ENCODE peak calls at places on chromosomes 7 and 10, in ten cellular contexts. S is right cardiac atrium, O is breast epithelium, A is HCT116, J is body of pancreas, Z is PC-3, E is right lobe of liver, Q is tibial artery, B is mesendoderm, U is A549. X is an unnamed sample.

GRCh38 chr7:123998921-123999320 is 33.9 kb downstream of the TMEM229A start:
- DNase-seq in S (no peak), O (no peak), A (no peak), J (no peak), Z (no peak), E (no peak), Q (no peak), B (no peak), U (no peak), X (no peak)

GRCh38 chr7:47992446-47992845 is 13.0 kb upstream of the HUS1 start:
- DNase-seq in S (no peak), O (no peak), A (no peak), J (no peak), Z (no peak), E (no peak), Q (no peak), B (peak; percentile 26), U (no peak), X (no peak)

GRCh38 chr7:45088821-45089313 is at the start of gene NACAD:
- DNase-seq in S (peak; percentile 72), O (no peak), A (no peak), J (no peak), Z (no peak), E (no peak), Q (peak; percentile 83), B (peak; percentile 37), U (no peak), X (no peak)

GRCh38 chr10:63520463-63521388 is 475 bp upstream of the REEP3 start:
- DNase-seq in S (peak; percentile 75), O (peak; percentile 48), A (peak; percentile 48), J (peak; percentile 70), Z (peak; percentile 95), E (peak; percentile 81), Q (peak; percentile 83), B (peak; percentile 89), U (peak; percentile 81), X (no peak)

GRCh38 chr7:71511361-71511807 is 379.4 kb downstream of the GALNT17 start:
- DNase-seq in S (no peak), O (no peak), A (no peak), J (no peak), Z (no peak), E (no peak), Q (no peak), B (peak; percentile 82), U (no peak), X (no peak)

GRCh38 chr10:57579926-57580325 is 687.8 kb downstream of the IPMK start:
- DNase-seq in S (no peak), O (no peak), A (no peak), J (no peak), Z (peak; percentile 78), E (no peak), Q (no peak), B (peak; percentile 84), U (peak; percentile 60), X (peak; percentile 35)

GRCh38 chr10:120765241-120765803 is 85.8 kb upstream of the WDR11 start:
- DNase-seq in S (no peak), O (no peak), A (no peak), J (no peak), Z (no peak), E (no peak), Q (no peak), B (no peak), U (no peak), X (no peak)

GRCh38 chr10:14801693-14802092 is 27.0 kb upstream of the FAM107B start:
- DNase-seq in S (no peak), O (no peak), A (no peak), J (no peak), Z (no peak), E (no peak), Q (no peak), B (peak; percentile 5), U (peak; percentile 23), X (no peak)

GRCh38 chr10:77553311-77553710 is 84.3 kb downstream of the KCNMA1 start:
- DNase-seq in S (no peak), O (no peak), A (no peak), J (no peak), Z (no peak), E (no peak), Q (peak; percentile 84), B (no peak), U (no peak), X (no peak)

GRCh38 chr7:150738092-150739044 is 1.1 kb downstream of the GIMAP5 start:
- DNase-seq in S (no peak), O (no peak), A (peak; percentile 26), J (no peak), Z (peak; percentile 80), E (no peak), Q (no peak), B (no peak), U (no peak), X (no peak)

GRCh38 chr7:26052721-26053120 is 99.3 kb upstream of the NFE2L3 start:
- DNase-seq in S (no peak), O (no peak), A (peak; percentile 49), J (no peak), Z (peak; percentile 64), E (no peak), Q (no peak), B (no peak), U (peak; percentile 55), X (no peak)

GRCh38 chr7:158257516-158258410 is 329.9 kb downstream of the PTPRN2 start:
- DNase-seq in S (no peak), O (no peak), A (no peak), J (no peak), Z (no peak), E (no peak), Q (peak; percentile 48), B (no peak), U (no peak), X (no peak)

GRCh38 chr10:29658984-29659769 is 24.4 kb upstream of the SVIL start:
- DNase-seq in S (peak; percentile 67), O (peak; percentile 79), A (peak; percentile 97), J (no peak), Z (peak; percentile 95), E (no peak), Q (peak; percentile 87), B (peak; percentile 85), U (peak; percentile 96), X (no peak)

GRCh38 chr10:70714961-70715360 is 42.7 kb downstream of the ADAMTS14 start:
- DNase-seq in S (no peak), O (no peak), A (no peak), J (no peak), Z (no peak), E (no peak), Q (no peak), B (no peak), U (no peak), X (no peak)

GRCh38 chr7:112763996-112764395 is 26.2 kb downstream of the TMEM168 start:
- DNase-seq in S (no peak), O (no peak), A (no peak), J (no peak), Z (no peak), E (no peak), Q (no peak), B (no peak), U (no peak), X (no peak)

GRCh38 chr7:112763298-112763697 is 26.9 kb downstream of the TMEM168 start:
- DNase-seq in S (no peak), O (no peak), A (no peak), J (no peak), Z (no peak), E (no peak), Q (no peak), B (no peak), U (no peak), X (no peak)

GRCh38 chr7:112770051-112770450 is 20.1 kb downstream of the TMEM168 start:
- DNase-seq in S (no peak), O (peak; percentile 88), A (no peak), J (no peak), Z (peak; percentile 77), E (no peak), Q (no peak), B (peak; percentile 92), U (no peak), X (no peak)

GRCh38 chr7:112759905-112760304 is 30.3 kb downstream of the TMEM168 start:
- DNase-seq in S (no peak), O (no peak), A (no peak), J (no peak), Z (no peak), E (no peak), Q (no peak), B (no peak), U (no peak), X (no peak)

GRCh38 chr7:112765105-112765504 is 25.1 kb downstream of the TMEM168 start:
- DNase-seq in S (no peak), O (no peak), A (no peak), J (no peak), Z (no peak), E (no peak), Q (no peak), B (no peak), U (no peak), X (no peak)
- H3K4me3 ChIP-seq in S (no peak overlapping the region), O (no peak overlapping the region), A (no peak overlapping the region), J (no peak overlapping the region), Z (no peak overlapping the region), E (no peak overlapping the region), Q (no peak overlapping the region), B (no peak overlapping the region), U (no peak overlapping the region), X (no peak overlapping the region)

GRCh38 chr10:3763035-3763456 is 22.0 kb downstream of the KLF6 start:
- DNase-seq in S (no peak), O (peak; percentile 15), A (peak; percentile 72), J (no peak), Z (peak; percentile 85), E (no peak), Q (no peak), B (no peak), U (peak; percentile 53), X (no peak)
- H3K4me1 ChIP-seq in S (no peaks in the 10 kb centered on the region), O (peaks cover 7% of the 10 kb centered on the region), A (peaks cover 31% of the 10 kb centered on the region), J (no peaks in the 10 kb centered on the region), Z (peaks cover 68% of the 10 kb centered on the region), E (no peaks in the 10 kb centered on the region), Q (peaks cover 31% of the 10 kb centered on the region), B (peaks cover 2% of the 10 kb centered on the region), U (peaks cover 51% of the 10 kb centered on the region), X (peaks cover 3% of the 10 kb centered on the region)

DNA sequence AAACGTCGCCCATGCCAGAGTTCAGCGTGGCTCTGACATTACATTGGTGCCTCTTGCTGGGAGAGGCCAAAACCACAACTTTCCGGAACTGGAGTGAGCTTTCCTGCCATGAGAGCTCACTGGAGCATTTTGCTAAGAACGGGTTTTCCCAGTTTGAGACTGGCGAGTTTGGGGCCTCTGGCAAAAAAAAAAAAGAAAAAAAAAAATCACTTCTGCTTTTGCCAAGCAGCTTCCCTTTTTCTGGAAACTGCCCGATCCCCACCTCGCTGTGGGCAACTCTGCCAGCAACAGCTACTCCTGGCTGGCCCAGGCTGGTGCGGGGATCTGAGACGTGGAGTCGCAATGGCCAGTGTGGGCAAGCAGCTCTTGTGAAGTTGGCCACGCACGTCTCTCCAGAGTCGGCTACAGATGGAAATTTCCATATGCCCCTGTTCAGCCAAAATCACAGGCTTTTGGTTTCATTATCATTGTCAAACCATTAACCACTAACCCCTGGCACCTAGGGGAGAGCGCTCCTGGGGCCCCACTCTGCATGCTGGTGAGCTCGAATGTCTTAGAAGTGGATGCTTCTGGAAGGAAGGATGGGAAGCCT is 25.7 kb downstream of the PRKAG2 start:
- DNase-seq in S (no peak), O (peak; percentile 61), A (no peak), J (no peak), Z (peak; percentile 86), E (peak; percentile 51), Q (no peak), B (no peak), U (no peak), X (no peak)
- H3K27ac ChIP-seq in S (no peak overlapping the region), O (peak overlapping the region; percentile 92), A (no peak overlapping the region), J (peak overlapping the region; percentile 78), Z (peak overlapping the region; percentile 68), E (peak overlapping the region; percentile 49), Q (no peak overlapping the region), B (no peak overlapping the region), U (no peak overlapping the region), X (no peak overlapping the region)

GRCh38 chr7:30116771-30117170 is 18.0 kb upstream of the MTURN start:
- DNase-seq in S (peak; percentile 41), O (no peak), A (no peak), J (no peak), Z (no peak), E (no peak), Q (peak; percentile 81), B (peak; percentile 62), U (no peak), X (no peak)
- H3K4me3 ChIP-seq in S (no peak overlapping the region), O (no peak overlapping the region), A (no peak overlapping the region), J (no peak overlapping the region), Z (no peak overlapping the region), E (no peak overlapping the region), Q (no peak overlapping the region), B (no peak overlapping the region), U (no peak overlapping the region), X (no peak overlapping the region)

X was measured in iPS DF 6.9.